ENCODE peak calls at places on chromosomes 4 and X, in seven cellular contexts. S is aorta, N is kidney, V is foreskin keratinocyte, W is caudate nucleus, Q is PC-9, G is lower lobe of right lung. H is an unnamed sample.

GRCh38 chrX:46965125-46965758 is 53.0 kb downstream of the JADE3 start:
- DNase-seq in G (no peak), N (no peak), Q (no peak), W (no peak), V (no peak), S (no peak), H (no peak)

GRCh38 chr4:141783770-141784169 is 147.4 kb downstream of the IL15 start:
- DNase-seq in N (no peak), G (no peak), W (no peak), S (no peak), Q (no peak), V (no peak), H (no peak)

GRCh38 chrX:37347420-37347819 is 1.7 kb upstream of the PRRG1 start:
- DNase-seq in W (no peak), Q (peak; percentile 8), G (no peak), S (no peak), V (no peak), N (no peak), H (no peak)

GRCh38 chrX:154596290-154596929 is 11.5 kb downstream of the CTAG1A start:
- DNase-seq in N (peak; percentile 80), V (peak; percentile 95), Q (peak; percentile 96), W (no peak), S (peak; percentile 58), G (no peak), H (peak; percentile 83)

GRCh38 chrX:44872319-44872816 is 620 bp upstream of the KDM6A start:
- DNase-seq in G (no peak), N (peak; percentile 89), Q (peak; percentile 20), S (peak; percentile 85), W (peak; percentile 47), V (no peak), H (no peak)

GRCh38 chr4:187422655-187423054 is 572.9 kb upstream of the ZFP42 start:
- DNase-seq in V (no peak), S (no peak), W (no peak), N (no peak), G (no peak), Q (no peak), H (no peak)

GRCh38 chrX:77085372-77085771 is 361.8 kb upstream of the FGF16 start:
- DNase-seq in S (no peak), Q (no peak), G (no peak), V (no peak), N (no peak), W (no peak), H (no peak)

GRCh38 chr4:31918891-31919290 is 1198.7 kb downstream of the PCDH7 start:
- DNase-seq in Q (no peak), G (no peak), W (no peak), S (no peak), V (peak; percentile 15), N (no peak), H (no peak)

GRCh38 chrX:78019586-78020483 is 50.4 kb upstream of the PGAM4 start:
- DNase-seq in S (no peak), Q (no peak), V (no peak), G (no peak), N (no peak), W (no peak), H (no peak)

GRCh38 chrX:65644621-65645287 is 22.7 kb upstream of the MSN start:
- DNase-seq in V (peak; percentile 56), G (peak; percentile 78), W (peak; percentile 27), Q (peak; percentile 58), N (peak; percentile 91), S (peak; percentile 95), H (peak; percentile 80)

GRCh38 chr4:10077101-10077491 is 39.5 kb downstream of the WDR1 start:
- DNase-seq in V (no peak), G (no peak), S (peak; percentile 56), Q (no peak), W (no peak), N (peak; percentile 53), H (no peak)

GRCh38 chr4:147923854-147924253 is 192.0 kb downstream of the ARHGAP10 start:
- DNase-seq in N (no peak), Q (no peak), W (no peak), G (no peak), V (no peak), S (no peak), H (no peak)

GRCh38 chr4:155604718-155605601 is 61.7 kb upstream of the GUCY1A1 start:
- DNase-seq in Q (no peak), V (no peak), N (no peak), S (no peak), W (no peak), G (no peak), H (peak; percentile 9)

GRCh38 chrX:118208476-118208875 is 91.9 kb upstream of the KLHL13 start:
- DNase-seq in N (no peak), G (no peak), Q (no peak), S (no peak), V (no peak), W (no peak), H (no peak)

GRCh38 chr4:152644130-152644529 is 35.7 kb downstream of the TMEM154 start:
- DNase-seq in N (no peak), Q (no peak), G (no peak), S (no peak), W (no peak), V (no peak), H (no peak)

GRCh38 chrX:143635915-143636314 is at the start of gene SLITRK4:
- DNase-seq in Q (no peak), G (no peak), N (no peak), V (no peak), W (no peak), S (peak; percentile 65), H (no peak)

GRCh38 chrX:47854474-47854873 is 17.8 kb downstream of the ZNF81 start:
- DNase-seq in Q (no peak), V (no peak), S (no peak), N (no peak), G (peak; percentile 29), W (peak; percentile 17), H (no peak)

GRCh38 chrX:137567474-137568232 is 1.7 kb downstream of the ZIC3 start:
- DNase-seq in S (no peak), W (no peak), Q (no peak), N (no peak), V (no peak), G (no peak), H (no peak)

GRCh38 chrX:153793291-153793690 is 884 bp downstream of the IDH3G start:
- DNase-seq in W (no peak), S (no peak), N (no peak), V (no peak), G (no peak), Q (no peak), H (no peak)

GRCh38 chr4:75289843-75290616 is 224.2 kb downstream of the RCHY1 start:
- DNase-seq in W (no peak), Q (peak; percentile 4), S (no peak), G (no peak), N (no peak), V (peak; percentile 63), H (no peak)

GRCh38 chr4:81052119-81053068 is 21.9 kb downstream of the BMP3 start:
- DNase-seq in N (no peak), Q (peak; percentile 44), V (no peak), S (no peak), G (peak; percentile 63), W (peak; percentile 5), H (peak; percentile 27)

GRCh38 chr4:101818362-101818761 is 27.8 kb downstream of the BANK1 start:
- DNase-seq in Q (no peak), G (no peak), N (no peak), V (no peak), W (no peak), S (no peak), H (no peak)

GRCh38 chr4:42411803-42412202 is 14.5 kb downstream of the SHISA3 start:
- DNase-seq in G (no peak), W (no peak), N (no peak), V (no peak), Q (no peak), S (no peak), H (no peak)

GRCh38 chr4:87498446-87498900 is 30.7 kb downstream of the SPARCL1 start:
- DNase-seq in G (no peak), W (no peak), V (no peak), Q (no peak), N (no peak), S (no peak), H (no peak)
- H3K27ac ChIP-seq in G (peak overlapping the region; percentile 50), W (peak overlapping the region; percentile 46), V (no peak overlapping the region), Q (no peak overlapping the region), N (peak overlapping the region; percentile 41), S (peak overlapping the region; percentile 57), H (no peak overlapping the region)

GRCh38 chr4:48329976-48330375 is 11.4 kb upstream of the SLAIN2 start:
- DNase-seq in S (no peak), V (peak; percentile 64), Q (no peak), W (no peak), G (no peak), N (no peak), H (peak; percentile 75)
- H3K27ac ChIP-seq in S (no peak overlapping the region), V (peak overlapping the region; percentile 76), Q (peak overlapping the region; percentile 87), W (no peak overlapping the region), G (no peak overlapping the region), N (no peak overlapping the region), H (no peak overlapping the region)

GRCh38 chrX:115402299-115402698 is 112.8 kb downstream of the LUZP4 start:
- DNase-seq in N (no peak), Q (no peak), S (no peak), W (no peak), V (no peak), G (no peak), H (no peak)
- H3K27ac ChIP-seq in N (no peak overlapping the region), Q (no peak overlapping the region), S (no peak overlapping the region), W (no peak overlapping the region), V (no peak overlapping the region), G (no peak overlapping the region), H (no peak overlapping the region)

GRCh38 chr4:48126621-48127020 is 7.4 kb downstream of the TXK start:
- DNase-seq in V (no peak), N (no peak), G (no peak), W (no peak), Q (no peak), S (no peak), H (no peak)

GRCh38 chr4:48129307-48130014 is 4.6 kb downstream of the TXK start:
- DNase-seq in N (no peak), Q (no peak), V (no peak), W (no peak), S (peak; percentile 80), G (no peak), H (no peak)

GRCh38 chr4:48127882-48128394 is 6.1 kb downstream of the TXK start:
- DNase-seq in Q (peak; percentile 84), W (no peak), V (peak; percentile 92), G (peak; percentile 61), S (peak; percentile 76), N (no peak), H (peak; percentile 81)

GRCh38 chr4:48124870-48125269 is 9.2 kb downstream of the TXK start:
- DNase-seq in G (no peak), S (no peak), W (no peak), Q (no peak), V (no peak), N (no peak), H (no peak)

DNA sequence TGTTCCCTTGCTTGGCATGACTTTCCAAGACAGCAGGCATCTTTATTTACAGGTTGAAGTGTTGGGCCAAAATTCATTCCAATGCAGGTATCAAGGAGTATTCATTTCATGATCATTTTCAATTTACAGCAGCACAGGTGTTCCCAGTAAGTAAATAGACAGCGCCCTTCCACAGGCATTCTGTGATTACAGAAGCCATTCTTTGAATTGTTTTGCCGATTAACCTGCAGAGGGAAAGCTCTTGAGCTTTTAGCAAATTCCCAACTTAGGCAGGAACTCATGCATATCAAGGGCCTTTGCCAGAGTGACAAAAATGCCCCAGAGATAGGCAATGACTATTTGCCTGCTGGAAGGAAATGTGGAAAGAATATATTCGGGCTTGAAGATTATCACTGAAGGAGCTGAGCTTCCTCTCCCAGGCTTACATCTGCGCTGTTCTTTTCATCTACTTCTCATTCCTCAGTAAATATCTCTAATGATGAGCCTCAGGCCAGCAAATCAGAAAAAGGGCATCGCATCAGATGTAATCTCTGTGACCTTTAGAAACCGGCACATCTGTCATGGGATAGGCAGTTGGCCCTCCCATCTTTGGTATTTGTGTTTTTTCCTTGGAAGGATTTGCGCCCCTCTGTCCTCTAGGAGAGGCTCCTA is 6.7 kb downstream of the TXK start:
- DNase-seq in S (no peak), W (no peak), G (no peak), Q (peak; percentile 38), V (no peak), N (no peak), H (no peak)
- H3K27ac ChIP-seq in S (no peak overlapping the region), W (no peak overlapping the region), G (peak overlapping the region; percentile 70), Q (peak overlapping the region; percentile 74), V (no peak overlapping the region), N (no peak overlapping the region), H (peak overlapping the region; percentile 65)